ENCODE peak calls at places on chromosomes 6 and 20, in eight cellular contexts. One of them, this sample, is unnamed. For H3K27me3, the result is how much of the 10 kb centered on the place peaks cover.

GRCh38 chr20:47464380-47465101 is 37.1 kb upstream of the NCOA3 start:
- DNase-seq in mesendoderm: no peak
- DNase-seq in transverse colon: peak
- DNase-seq in Caco-2: peak
- DNase-seq in right cardiac atrium: peak
- DNase-seq in neuronal stem cell: no peak
- DNase-seq in aorta: peak
- DNase-seq in adrenal gland: peak
- DNase-seq in this sample: peak

GRCh38 chr6:163243083-163243482 is 171.4 kb upstream of the QKI start:
- DNase-seq in right cardiac atrium: peak
- DNase-seq in mesendoderm: no peak
- DNase-seq in aorta: no peak
- DNase-seq in transverse colon: no peak
- DNase-seq in Caco-2: no peak
- DNase-seq in adrenal gland: no peak
- DNase-seq in neuronal stem cell: no peak
- DNase-seq in this sample: no peak

GRCh38 chr6:12060780-12061619 is 48.9 kb downstream of the HIVEP1 start:
- DNase-seq in adrenal gland: peak
- DNase-seq in right cardiac atrium: peak
- DNase-seq in mesendoderm: peak
- DNase-seq in neuronal stem cell: peak
- DNase-seq in aorta: peak
- DNase-seq in transverse colon: peak
- DNase-seq in Caco-2: no peak
- DNase-seq in this sample: no peak

GRCh38 chr20:34390769-34391447 is 27.8 kb downstream of the ITCH start:
- DNase-seq in mesendoderm: peak
- DNase-seq in Caco-2: peak
- DNase-seq in adrenal gland: peak
- DNase-seq in transverse colon: peak
- DNase-seq in aorta: peak
- DNase-seq in neuronal stem cell: no peak
- DNase-seq in right cardiac atrium: peak
- DNase-seq in this sample: peak

GRCh38 chr20:52446421-52447231 is 255.0 kb upstream of the ZFP64 start:
- DNase-seq in mesendoderm: no peak
- DNase-seq in Caco-2: no peak
- DNase-seq in aorta: no peak
- DNase-seq in transverse colon: no peak
- DNase-seq in right cardiac atrium: no peak
- DNase-seq in adrenal gland: peak
- DNase-seq in neuronal stem cell: no peak
- DNase-seq in this sample: no peak

GRCh38 chr6:162999575-163000285 is 272.0 kb downstream of the PACRG start:
- DNase-seq in Caco-2: no peak
- DNase-seq in aorta: no peak
- DNase-seq in neuronal stem cell: no peak
- DNase-seq in mesendoderm: no peak
- DNase-seq in adrenal gland: no peak
- DNase-seq in right cardiac atrium: no peak
- DNase-seq in transverse colon: no peak
- DNase-seq in this sample: peak

GRCh38 chr6:5782783-5783567 is 223.8 kb downstream of the NRN1 start:
- DNase-seq in Caco-2: no peak
- DNase-seq in adrenal gland: no peak
- DNase-seq in transverse colon: peak
- DNase-seq in mesendoderm: no peak
- DNase-seq in aorta: peak
- DNase-seq in right cardiac atrium: peak
- DNase-seq in neuronal stem cell: no peak
- DNase-seq in this sample: peak

GRCh38 chr6:106973841-106974336 is 640 bp downstream of the CD24 start:
- DNase-seq in right cardiac atrium: no peak
- DNase-seq in transverse colon: no peak
- DNase-seq in neuronal stem cell: peak
- DNase-seq in mesendoderm: peak
- DNase-seq in Caco-2: peak
- DNase-seq in aorta: no peak
- DNase-seq in adrenal gland: no peak
- DNase-seq in this sample: no peak

GRCh38 chr6:56255370-56255769 is 8.0 kb upstream of the COL21A1 start:
- DNase-seq in neuronal stem cell: no peak
- DNase-seq in right cardiac atrium: no peak
- DNase-seq in mesendoderm: peak
- DNase-seq in adrenal gland: no peak
- DNase-seq in Caco-2: no peak
- DNase-seq in transverse colon: no peak
- DNase-seq in aorta: no peak
- DNase-seq in this sample: no peak

GRCh38 chr20:5136096-5136495 is 9.3 kb downstream of the CDS2 start:
- DNase-seq in neuronal stem cell: no peak
- DNase-seq in mesendoderm: peak
- DNase-seq in aorta: no peak
- DNase-seq in Caco-2: no peak
- DNase-seq in right cardiac atrium: no peak
- DNase-seq in adrenal gland: no peak
- DNase-seq in transverse colon: no peak
- DNase-seq in this sample: no peak

GRCh38 chr6:16320533-16321340 is 82.3 kb downstream of the GMPR start:
- DNase-seq in aorta: peak
- DNase-seq in neuronal stem cell: no peak
- DNase-seq in mesendoderm: no peak
- DNase-seq in Caco-2: no peak
- DNase-seq in transverse colon: no peak
- DNase-seq in right cardiac atrium: no peak
- DNase-seq in adrenal gland: peak
- DNase-seq in this sample: no peak

GRCh38 chr20:5205348-5206210 is 78.8 kb downstream of the CDS2 start:
- DNase-seq in neuronal stem cell: peak
- DNase-seq in adrenal gland: peak
- DNase-seq in right cardiac atrium: peak
- DNase-seq in mesendoderm: peak
- DNase-seq in Caco-2: peak
- DNase-seq in aorta: peak
- DNase-seq in transverse colon: peak
- DNase-seq in this sample: peak

GRCh38 chr6:17705778-17706579 is 746 bp downstream of the NUP153 start:
- DNase-seq in right cardiac atrium: peak
- DNase-seq in transverse colon: peak
- DNase-seq in neuronal stem cell: peak
- DNase-seq in mesendoderm: peak
- DNase-seq in adrenal gland: peak
- DNase-seq in aorta: peak
- DNase-seq in Caco-2: peak
- DNase-seq in this sample: peak

GRCh38 chr6:97189767-97190166 is 93.2 kb downstream of the MMS22L start:
- DNase-seq in aorta: no peak
- DNase-seq in right cardiac atrium: no peak
- DNase-seq in mesendoderm: no peak
- DNase-seq in transverse colon: no peak
- DNase-seq in Caco-2: no peak
- DNase-seq in neuronal stem cell: no peak
- DNase-seq in adrenal gland: no peak
- DNase-seq in this sample: no peak

GRCh38 chr6:105991561-105992314 is 94.4 kb upstream of the PRDM1 start:
- DNase-seq in adrenal gland: no peak
- DNase-seq in mesendoderm: peak
- DNase-seq in Caco-2: peak
- DNase-seq in transverse colon: peak
- DNase-seq in neuronal stem cell: no peak
- DNase-seq in aorta: no peak
- DNase-seq in right cardiac atrium: no peak
- DNase-seq in this sample: no peak

GRCh38 chr6:152952866-152953509 is 29.9 kb downstream of the FBXO5 start:
- DNase-seq in neuronal stem cell: no peak
- DNase-seq in Caco-2: no peak
- DNase-seq in adrenal gland: no peak
- DNase-seq in right cardiac atrium: no peak
- DNase-seq in transverse colon: no peak
- DNase-seq in mesendoderm: peak
- DNase-seq in aorta: no peak
- DNase-seq in this sample: no peak

DNA sequence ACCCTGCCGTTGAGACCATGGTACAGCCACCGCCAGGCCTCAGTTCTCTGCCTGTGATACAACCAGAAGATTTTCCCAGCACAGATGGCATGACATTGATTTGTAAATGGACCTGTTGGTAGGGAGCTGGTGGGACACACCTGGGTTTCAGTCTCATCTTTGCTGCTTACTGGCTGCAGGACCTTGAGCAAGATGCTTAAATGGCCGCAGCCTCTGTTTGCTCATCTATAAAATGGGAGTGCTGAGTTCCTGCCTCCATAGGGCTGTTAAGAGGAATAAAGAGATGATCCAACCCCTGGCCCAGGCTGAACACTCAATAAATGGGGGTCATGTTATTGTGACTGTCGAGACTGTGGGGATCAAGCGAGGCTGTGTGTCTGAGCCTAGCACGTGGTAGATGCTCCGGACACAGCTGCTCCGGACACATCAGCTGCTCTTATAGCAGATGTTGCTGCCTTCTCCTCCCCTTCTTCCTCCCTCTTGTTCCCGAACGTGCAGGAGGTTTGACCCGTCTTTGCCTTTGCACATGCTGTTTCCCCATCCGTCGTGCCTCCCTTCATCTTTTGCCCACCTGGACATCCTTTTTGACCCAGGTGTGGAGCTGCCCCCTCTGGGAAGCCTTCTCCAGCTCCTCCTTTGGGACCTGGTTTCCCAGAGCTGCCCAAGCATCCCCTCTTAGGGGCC is 29.2 kb downstream of the DLGAP4 start:
- DNase-seq in mesendoderm: no peak
- DNase-seq in aorta: peak
- DNase-seq in Caco-2: no peak
- DNase-seq in transverse colon: no peak
- DNase-seq in neuronal stem cell: no peak
- DNase-seq in right cardiac atrium: no peak
- DNase-seq in adrenal gland: no peak
- DNase-seq in this sample: no peak
- H3K27me3 ChIP-seq in mesendoderm: under half
- H3K27me3 ChIP-seq in aorta: under half
- H3K27me3 ChIP-seq in Caco-2: under half
- H3K27me3 ChIP-seq in transverse colon: half or more
- H3K27me3 ChIP-seq in neuronal stem cell: half or more
- H3K27me3 ChIP-seq in right cardiac atrium: under half
- H3K27me3 ChIP-seq in adrenal gland: under half
- H3K27me3 ChIP-seq in this sample: under half

DNA sequence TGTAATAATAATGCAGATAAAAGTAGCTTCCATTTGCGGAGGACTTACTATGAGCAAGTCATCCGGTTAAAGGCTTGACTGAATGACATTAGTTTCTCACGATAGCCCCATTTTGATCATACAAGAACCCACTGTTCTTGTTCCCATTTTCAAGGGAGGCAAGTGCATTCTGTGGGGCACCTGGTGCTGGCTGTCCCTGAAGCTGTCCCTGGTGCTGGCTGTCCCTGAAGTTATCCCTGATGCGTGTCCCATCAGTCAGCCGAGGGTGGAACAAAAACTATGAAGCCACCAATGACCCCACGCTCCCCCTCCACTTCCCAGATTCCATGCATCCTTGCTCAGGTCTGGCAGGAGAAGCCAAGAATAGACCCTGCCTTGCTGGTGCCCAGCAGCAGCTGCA is 95.3 kb downstream of the EDN3 start:
- DNase-seq in Caco-2: no peak
- DNase-seq in aorta: no peak
- DNase-seq in transverse colon: no peak
- DNase-seq in mesendoderm: no peak
- DNase-seq in right cardiac atrium: no peak
- DNase-seq in neuronal stem cell: no peak
- DNase-seq in adrenal gland: no peak
- DNase-seq in this sample: no peak
- H3K27me3 ChIP-seq in Caco-2: under half
- H3K27me3 ChIP-seq in aorta: under half
- H3K27me3 ChIP-seq in transverse colon: under half
- H3K27me3 ChIP-seq in mesendoderm: under half
- H3K27me3 ChIP-seq in right cardiac atrium: under half
- H3K27me3 ChIP-seq in neuronal stem cell: under half
- H3K27me3 ChIP-seq in adrenal gland: under half
- H3K27me3 ChIP-seq in this sample: under half

DNA sequence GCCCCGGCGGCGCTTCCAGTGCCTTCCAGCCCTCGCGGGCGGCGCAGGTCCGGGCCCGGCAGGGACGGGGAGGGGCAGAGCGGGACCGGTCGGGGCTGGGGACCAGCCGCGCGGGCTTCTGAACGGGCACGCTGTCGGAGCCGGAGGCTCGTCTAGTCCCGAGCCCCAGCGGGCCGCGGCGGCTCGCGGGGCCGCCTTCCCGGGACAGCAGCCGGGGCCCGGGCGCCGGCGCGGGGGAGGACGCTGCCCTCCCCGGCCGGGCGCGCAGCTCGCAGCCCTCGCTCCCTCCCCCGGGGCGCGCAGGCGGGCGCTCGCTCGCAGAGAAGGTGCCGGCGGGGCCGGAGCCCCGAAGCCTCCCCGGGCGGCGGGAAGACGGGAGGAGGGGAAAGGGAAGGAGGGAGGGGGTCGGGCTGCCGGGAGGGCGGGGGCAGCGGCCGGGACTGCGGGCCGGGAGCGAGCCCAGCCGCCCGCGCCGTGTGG is 696 bp upstream of the SIRPA start:
- DNase-seq in right cardiac atrium: peak
- DNase-seq in neuronal stem cell: peak
- DNase-seq in mesendoderm: peak
- DNase-seq in aorta: peak
- DNase-seq in Caco-2: peak
- DNase-seq in transverse colon: peak
- DNase-seq in adrenal gland: no peak
- DNase-seq in this sample: peak
- H3K27me3 ChIP-seq in right cardiac atrium: under half
- H3K27me3 ChIP-seq in neuronal stem cell: under half
- H3K27me3 ChIP-seq in mesendoderm: under half
- H3K27me3 ChIP-seq in aorta: under half
- H3K27me3 ChIP-seq in Caco-2: under half
- H3K27me3 ChIP-seq in transverse colon: under half
- H3K27me3 ChIP-seq in adrenal gland: under half
- H3K27me3 ChIP-seq in this sample: under half

GRCh38 chr6:160261120-160261450 is 2.5 kb upstream of the SLC22A2 start:
- DNase-seq in aorta: no peak
- DNase-seq in Caco-2: no peak
- DNase-seq in neuronal stem cell: no peak
- DNase-seq in adrenal gland: no peak
- DNase-seq in mesendoderm: no peak
- DNase-seq in right cardiac atrium: no peak
- DNase-seq in transverse colon: no peak
- DNase-seq in this sample: no peak

GRCh38 chr6:160259585-160259984 is 964 bp upstream of the SLC22A2 start:
- DNase-seq in Caco-2: no peak
- DNase-seq in aorta: no peak
- DNase-seq in mesendoderm: peak
- DNase-seq in adrenal gland: no peak
- DNase-seq in neuronal stem cell: no peak
- DNase-seq in right cardiac atrium: no peak
- DNase-seq in transverse colon: no peak
- DNase-seq in this sample: no peak

GRCh38 chr6:160260283-160261119 is 1.9 kb upstream of the SLC22A2 start:
- DNase-seq in aorta: no peak
- DNase-seq in mesendoderm: no peak
- DNase-seq in right cardiac atrium: no peak
- DNase-seq in Caco-2: no peak
- DNase-seq in adrenal gland: no peak
- DNase-seq in neuronal stem cell: no peak
- DNase-seq in transverse colon: no peak
- DNase-seq in this sample: no peak

GRCh38 chr6:160258346-160259142 is at the start of gene SLC22A2:
- DNase-seq in right cardiac atrium: no peak
- DNase-seq in adrenal gland: no peak
- DNase-seq in neuronal stem cell: no peak
- DNase-seq in Caco-2: no peak
- DNase-seq in aorta: no peak
- DNase-seq in mesendoderm: no peak
- DNase-seq in transverse colon: no peak
- DNase-seq in this sample: no peak

GRCh38 chr6:160259143-160259425 is 463 bp upstream of the SLC22A2 start:
- DNase-seq in right cardiac atrium: no peak
- DNase-seq in Caco-2: no peak
- DNase-seq in aorta: no peak
- DNase-seq in neuronal stem cell: no peak
- DNase-seq in adrenal gland: no peak
- DNase-seq in transverse colon: no peak
- DNase-seq in mesendoderm: no peak
- DNase-seq in this sample: no peak
- H3K27me3 ChIP-seq in right cardiac atrium: under half
- H3K27me3 ChIP-seq in Caco-2: under half
- H3K27me3 ChIP-seq in aorta: under half
- H3K27me3 ChIP-seq in neuronal stem cell: under half
- H3K27me3 ChIP-seq in adrenal gland: under half
- H3K27me3 ChIP-seq in transverse colon: under half
- H3K27me3 ChIP-seq in mesendoderm: under half
- H3K27me3 ChIP-seq in this sample: under half

This sample was measured in MG63.